ENCODE peak calls at places on chromosomes 3 and 15, in five cellular contexts. One of them, this sample, is unnamed.

GRCh38 chr15:70328137-70329115 is 230.7 kb upstream of the TLE3 start:
- DNase-seq in IMR-90: peak
- DNase-seq in thoracic aorta: no peak
- DNase-seq in cardiac muscle cell: no peak
- DNase-seq in neural crest cell: no peak
- DNase-seq in this sample: peak

GRCh38 chr3:52301042-52301441 is 13.4 kb downstream of the GLYCTK start:
- DNase-seq in neural crest cell: no peak
- DNase-seq in thoracic aorta: no peak
- DNase-seq in IMR-90: no peak
- DNase-seq in cardiac muscle cell: no peak
- DNase-seq in this sample: no peak

GRCh38 chr3:55000546-55000945 is 72.7 kb upstream of the LRTM1 start:
- DNase-seq in neural crest cell: no peak
- DNase-seq in thoracic aorta: no peak
- DNase-seq in cardiac muscle cell: peak
- DNase-seq in IMR-90: peak
- DNase-seq in this sample: peak

GRCh38 chr15:96600350-96600749 is 269.9 kb downstream of the NR2F2 start:
- DNase-seq in thoracic aorta: no peak
- DNase-seq in IMR-90: no peak
- DNase-seq in cardiac muscle cell: no peak
- DNase-seq in neural crest cell: no peak
- DNase-seq in this sample: no peak

GRCh38 chr15:99845009-99845408 is 111.8 kb upstream of the LYSMD4 start:
- DNase-seq in cardiac muscle cell: no peak
- DNase-seq in IMR-90: peak
- DNase-seq in thoracic aorta: no peak
- DNase-seq in neural crest cell: no peak
- DNase-seq in this sample: no peak

GRCh38 chr15:51224428-51224827 is 114.0 kb downstream of the CYP19A1 start:
- DNase-seq in IMR-90: peak
- DNase-seq in thoracic aorta: no peak
- DNase-seq in neural crest cell: no peak
- DNase-seq in cardiac muscle cell: no peak
- DNase-seq in this sample: no peak

GRCh38 chr15:25776071-25776740 is 86.9 kb downstream of the ATP10A start:
- DNase-seq in cardiac muscle cell: no peak
- DNase-seq in neural crest cell: no peak
- DNase-seq in IMR-90: no peak
- DNase-seq in thoracic aorta: no peak
- DNase-seq in this sample: no peak

GRCh38 chr15:90933310-90933709 is 961 bp upstream of the HDDC3 start:
- DNase-seq in thoracic aorta: no peak
- DNase-seq in IMR-90: no peak
- DNase-seq in neural crest cell: no peak
- DNase-seq in cardiac muscle cell: no peak
- DNase-seq in this sample: no peak

GRCh38 chr15:74519311-74519710 is 21.7 kb upstream of the ARID3B start:
- DNase-seq in neural crest cell: no peak
- DNase-seq in thoracic aorta: no peak
- DNase-seq in cardiac muscle cell: no peak
- DNase-seq in IMR-90: peak
- DNase-seq in this sample: peak

GRCh38 chr3:132399054-132399929 is 18.0 kb upstream of the DNAJC13 start:
- DNase-seq in cardiac muscle cell: peak
- DNase-seq in IMR-90: peak
- DNase-seq in neural crest cell: peak
- DNase-seq in thoracic aorta: no peak
- DNase-seq in this sample: peak

GRCh38 chr3:79184226-79184625 is 583.6 kb downstream of the ROBO1 start:
- DNase-seq in cardiac muscle cell: no peak
- DNase-seq in neural crest cell: no peak
- DNase-seq in thoracic aorta: no peak
- DNase-seq in IMR-90: no peak
- DNase-seq in this sample: no peak

GRCh38 chr15:97156739-97157265 is 803.7 kb upstream of the ARRDC4 start:
- DNase-seq in thoracic aorta: no peak
- DNase-seq in neural crest cell: no peak
- DNase-seq in IMR-90: no peak
- DNase-seq in cardiac muscle cell: no peak
- DNase-seq in this sample: no peak

GRCh38 chr15:77023576-77024272 is 28.8 kb downstream of the PSTPIP1 start:
- DNase-seq in thoracic aorta: no peak
- DNase-seq in cardiac muscle cell: no peak
- DNase-seq in neural crest cell: no peak
- DNase-seq in IMR-90: no peak
- DNase-seq in this sample: no peak

GRCh38 chr3:46102059-46102779 is 74.9 kb upstream of the XCR1 start:
- DNase-seq in IMR-90: no peak
- DNase-seq in cardiac muscle cell: no peak
- DNase-seq in neural crest cell: no peak
- DNase-seq in thoracic aorta: no peak
- DNase-seq in this sample: no peak

GRCh38 chr3:181941250-181941649 is 229.5 kb downstream of the SOX2 start:
- DNase-seq in IMR-90: no peak
- DNase-seq in thoracic aorta: no peak
- DNase-seq in cardiac muscle cell: no peak
- DNase-seq in neural crest cell: no peak
- DNase-seq in this sample: no peak

GRCh38 chr15:94894056-94894455 is 662.7 kb downstream of the MCTP2 start:
- DNase-seq in neural crest cell: no peak
- DNase-seq in IMR-90: no peak
- DNase-seq in cardiac muscle cell: no peak
- DNase-seq in thoracic aorta: no peak
- DNase-seq in this sample: no peak

GRCh38 chr15:78033864-78034263 is 43.6 kb downstream of the TBC1D2B start:
- DNase-seq in cardiac muscle cell: no peak
- DNase-seq in thoracic aorta: no peak
- DNase-seq in IMR-90: peak
- DNase-seq in neural crest cell: no peak
- DNase-seq in this sample: no peak

GRCh38 chr15:65785151-65785550 is 6.9 kb downstream of the DENND4A start:
- DNase-seq in cardiac muscle cell: no peak
- DNase-seq in thoracic aorta: no peak
- DNase-seq in neural crest cell: no peak
- DNase-seq in IMR-90: no peak
- DNase-seq in this sample: no peak

GRCh38 chr15:29672923-29673809 is 149.1 kb downstream of the TJP1 start:
- DNase-seq in IMR-90: no peak
- DNase-seq in thoracic aorta: no peak
- DNase-seq in cardiac muscle cell: no peak
- DNase-seq in neural crest cell: no peak
- DNase-seq in this sample: no peak

GRCh38 chr3:23325466-23326065 is 122.4 kb downstream of the UBE2E2 start:
- DNase-seq in neural crest cell: no peak
- DNase-seq in thoracic aorta: no peak
- DNase-seq in IMR-90: no peak
- DNase-seq in cardiac muscle cell: no peak
- DNase-seq in this sample: no peak

GRCh38 chr15:63135804-63136203 is 14.1 kb downstream of the LACTB start:
- DNase-seq in thoracic aorta: no peak
- DNase-seq in IMR-90: peak
- DNase-seq in cardiac muscle cell: no peak
- DNase-seq in neural crest cell: no peak
- DNase-seq in this sample: peak

GRCh38 chr3:52775877-52776276 is 1.5 kb upstream of the ITIH1 start:
- DNase-seq in neural crest cell: no peak
- DNase-seq in cardiac muscle cell: no peak
- DNase-seq in IMR-90: no peak
- DNase-seq in thoracic aorta: no peak
- DNase-seq in this sample: no peak

GRCh38 chr15:73558529-73558928 is 74.7 kb downstream of the NPTN start:
- DNase-seq in neural crest cell: no peak
- DNase-seq in IMR-90: no peak
- DNase-seq in thoracic aorta: no peak
- DNase-seq in cardiac muscle cell: no peak
- DNase-seq in this sample: no peak

GRCh38 chr15:90165659-90166489 is 35.3 kb upstream of the SEMA4B start:
- DNase-seq in IMR-90: peak
- DNase-seq in cardiac muscle cell: no peak
- DNase-seq in thoracic aorta: peak
- DNase-seq in neural crest cell: no peak
- DNase-seq in this sample: peak

GRCh38 chr15:72306211-72306785 is 13.7 kb downstream of the CELF6 start:
- DNase-seq in IMR-90: peak
- DNase-seq in thoracic aorta: no peak
- DNase-seq in neural crest cell: peak
- DNase-seq in cardiac muscle cell: no peak
- DNase-seq in this sample: peak

GRCh38 chr3:40524222-40524570 is 564 bp upstream of the ZNF621 start:
- DNase-seq in cardiac muscle cell: no peak
- DNase-seq in IMR-90: peak
- DNase-seq in neural crest cell: no peak
- DNase-seq in thoracic aorta: no peak
- DNase-seq in this sample: no peak

GRCh38 chr15:80665151-80665550 is 30.0 kb upstream of the ABHD17C start:
- DNase-seq in thoracic aorta: no peak
- DNase-seq in neural crest cell: no peak
- DNase-seq in IMR-90: no peak
- DNase-seq in cardiac muscle cell: no peak
- DNase-seq in this sample: no peak

GRCh38 chr3:41267975-41268640 is 68.8 kb downstream of the CTNNB1 start:
- DNase-seq in cardiac muscle cell: no peak
- DNase-seq in neural crest cell: no peak
- DNase-seq in thoracic aorta: no peak
- DNase-seq in IMR-90: peak
- DNase-seq in this sample: peak

GRCh38 chr3:134647902-134648760 is 2.7 kb downstream of the KY start:
- DNase-seq in neural crest cell: no peak
- DNase-seq in thoracic aorta: no peak
- DNase-seq in IMR-90: no peak
- DNase-seq in cardiac muscle cell: no peak
- DNase-seq in this sample: no peak

GRCh38 chr15:65246026-65246714 is 34.9 kb upstream of the CILP start:
- DNase-seq in thoracic aorta: no peak
- DNase-seq in neural crest cell: no peak
- DNase-seq in cardiac muscle cell: peak
- DNase-seq in IMR-90: no peak
- DNase-seq in this sample: no peak

GRCh38 chr15:85116925-85117646 is 135.4 kb downstream of the PDE8A start:
- DNase-seq in neural crest cell: no peak
- DNase-seq in cardiac muscle cell: no peak
- DNase-seq in IMR-90: peak
- DNase-seq in thoracic aorta: no peak
- DNase-seq in this sample: no peak

GRCh38 chr15:69897471-69898237 is 200.1 kb downstream of the TLE3 start:
- DNase-seq in IMR-90: no peak
- DNase-seq in thoracic aorta: no peak
- DNase-seq in cardiac muscle cell: no peak
- DNase-seq in neural crest cell: no peak
- DNase-seq in this sample: no peak

GRCh38 chr15:101506491-101506890 is 17.0 kb upstream of the PCSK6 start:
- DNase-seq in cardiac muscle cell: no peak
- DNase-seq in thoracic aorta: no peak
- DNase-seq in IMR-90: no peak
- DNase-seq in neural crest cell: no peak
- DNase-seq in this sample: no peak

GRCh38 chr3:46360904-46361303 is 7.0 kb downstream of the CCR2 start:
- DNase-seq in IMR-90: no peak
- DNase-seq in thoracic aorta: no peak
- DNase-seq in neural crest cell: no peak
- DNase-seq in cardiac muscle cell: no peak
- DNase-seq in this sample: no peak

GRCh38 chr3:128123538-128124368 is at the start of gene RUVBL1:
- DNase-seq in IMR-90: peak
- DNase-seq in thoracic aorta: peak
- DNase-seq in neural crest cell: peak
- DNase-seq in cardiac muscle cell: peak
- DNase-seq in this sample: peak
- TF ChIP-seq CTCF in IMR-90: no peak
- TF ChIP-seq CTCF in thoracic aorta: no peak
- TF ChIP-seq CTCF in neural crest cell: no peak
- TF ChIP-seq CTCF in cardiac muscle cell: no peak
- TF ChIP-seq CTCF in this sample: no peak

GRCh38 chr3:128917291-128917690 is 37.9 kb downstream of the ACAD9 start:
- DNase-seq in cardiac muscle cell: no peak
- DNase-seq in thoracic aorta: no peak
- DNase-seq in IMR-90: no peak
- DNase-seq in neural crest cell: no peak
- DNase-seq in this sample: no peak
- TF ChIP-seq CTCF in cardiac muscle cell: no peak
- TF ChIP-seq CTCF in thoracic aorta: no peak
- TF ChIP-seq CTCF in IMR-90: no peak
- TF ChIP-seq CTCF in neural crest cell: no peak
- TF ChIP-seq CTCF in this sample: no peak

DNA sequence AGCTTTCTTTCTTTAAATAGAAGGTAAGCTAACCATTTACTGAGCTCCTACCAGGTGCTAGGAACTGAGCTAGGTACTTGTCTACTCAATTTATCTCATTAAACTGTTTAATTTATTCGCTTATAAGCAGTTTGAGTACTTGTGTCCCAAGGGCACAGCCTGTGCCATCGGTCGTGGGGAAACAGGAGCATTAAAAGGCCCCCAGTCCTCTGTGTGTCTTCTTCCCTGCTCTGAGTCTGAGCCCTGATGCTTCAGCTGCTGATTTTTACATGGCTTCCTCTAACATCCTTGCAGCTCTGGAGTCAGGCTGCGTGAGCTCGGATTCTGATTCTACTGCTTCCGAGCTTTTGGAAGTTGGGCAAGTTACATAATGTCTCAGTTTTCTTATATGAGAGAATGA is 239.5 kb downstream of the EDEM1 start:
- DNase-seq in IMR-90: no peak
- DNase-seq in thoracic aorta: no peak
- DNase-seq in cardiac muscle cell: no peak
- DNase-seq in neural crest cell: no peak
- DNase-seq in this sample: no peak
- TF ChIP-seq CTCF in IMR-90: no peak
- TF ChIP-seq CTCF in thoracic aorta: no peak
- TF ChIP-seq CTCF in cardiac muscle cell: no peak
- TF ChIP-seq CTCF in neural crest cell: no peak
- TF ChIP-seq CTCF in this sample: no peak

GRCh38 chr15:24777307-24777706 is 101.7 kb downstream of the NPAP1 start:
- DNase-seq in neural crest cell: no peak
- DNase-seq in IMR-90: no peak
- DNase-seq in thoracic aorta: no peak
- DNase-seq in cardiac muscle cell: no peak
- DNase-seq in this sample: no peak

GRCh38 chr15:24766511-24767133 is 91.0 kb downstream of the NPAP1 start:
- DNase-seq in cardiac muscle cell: no peak
- DNase-seq in thoracic aorta: no peak
- DNase-seq in IMR-90: no peak
- DNase-seq in neural crest cell: no peak
- DNase-seq in this sample: no peak

GRCh38 chr15:24772709-24773373 is 97.3 kb downstream of the NPAP1 start:
- DNase-seq in cardiac muscle cell: no peak
- DNase-seq in IMR-90: peak
- DNase-seq in neural crest cell: peak
- DNase-seq in thoracic aorta: no peak
- DNase-seq in this sample: peak

GRCh38 chr15:24772256-24772655 is 96.7 kb downstream of the NPAP1 start:
- DNase-seq in IMR-90: no peak
- DNase-seq in neural crest cell: no peak
- DNase-seq in thoracic aorta: no peak
- DNase-seq in cardiac muscle cell: peak
- DNase-seq in this sample: no peak
- TF ChIP-seq CTCF in IMR-90: no peak
- TF ChIP-seq CTCF in neural crest cell: no peak
- TF ChIP-seq CTCF in thoracic aorta: no peak
- TF ChIP-seq CTCF in cardiac muscle cell: no peak
- TF ChIP-seq CTCF in this sample: no peak